ENCODE peak calls at places on chromosomes 12 and 14, in five cellular contexts. K is Peyer's patch, U is ovary, R is heart left ventricle, Z is A549. A is an unnamed sample.
A peak's percentile ranks its signal among the peaks of the same experiment; 100 is the strongest.

GRCh38 chr12:5383961-5384360 is 47.9 kb upstream of the NTF3 start:
- DNase-seq in K (no peak), U (no peak), Z (no peak), R (no peak), A (no peak)

GRCh38 chr14:30608533-30609006 is 13.5 kb upstream of the SCFD1 start:
- DNase-seq in Z (peak; percentile 29), K (no peak), R (no peak), U (no peak), A (no peak)

GRCh38 chr12:128091931-128092330 is 175.0 kb upstream of the TMEM132C start:
- DNase-seq in U (no peak), R (no peak), Z (no peak), K (no peak), A (no peak)

GRCh38 chr14:92755495-92755894 is 7.1 kb upstream of the LGMN start:
- DNase-seq in K (no peak), Z (no peak), U (no peak), R (no peak), A (peak; percentile 30)

GRCh38 chr12:56116267-56117081 is at the start of gene RPL41:
- DNase-seq in K (peak; percentile 96), U (peak; percentile 97), Z (peak; percentile 97), R (peak; percentile 95), A (peak; percentile 98)

GRCh38 chr12:98401427-98401826 is 114.0 kb upstream of the TMPO start:
- DNase-seq in K (no peak), R (no peak), U (no peak), Z (no peak), A (no peak)

GRCh38 chr14:68285421-68286179 is 466.0 kb downstream of the RAD51B start:
- DNase-seq in R (no peak), U (no peak), Z (no peak), K (peak; percentile 74), A (no peak)

GRCh38 chr12:29545102-29545467 is 47.6 kb upstream of the OVCH1 start:
- DNase-seq in K (no peak), U (no peak), R (no peak), Z (no peak), A (no peak)

GRCh38 chr12:59904874-59905521 is 309.2 kb downstream of the SLC16A7 start:
- DNase-seq in R (no peak), K (no peak), U (no peak), Z (no peak), A (no peak)

GRCh38 chr14:51121096-51121495 is 26.2 kb upstream of the TRIM9 start:
- DNase-seq in Z (no peak), R (no peak), U (no peak), K (no peak), A (no peak)

GRCh38 chr12:18643673-18644072 is 94.1 kb downstream of the PLCZ1 start:
- DNase-seq in U (peak; percentile 23), K (no peak), Z (no peak), R (no peak), A (no peak)

GRCh38 chr12:26831959-26832816 is 806 bp downstream of the ITPR2 start:
- DNase-seq in U (peak; percentile 70), K (peak; percentile 66), Z (peak; percentile 77), R (peak; percentile 65), A (peak; percentile 90)

GRCh38 chr14:101761881-101762529 is 496 bp downstream of the PPP2R5C start:
- DNase-seq in U (peak; percentile 58), R (peak; percentile 38), K (peak; percentile 73), Z (no peak), A (peak; percentile 42)

GRCh38 chr14:72443991-72444431 is 449.9 kb downstream of the DPF3 start:
- DNase-seq in Z (no peak), U (no peak), K (peak; percentile 54), R (no peak), A (no peak)

GRCh38 chr12:26523708-26524150 is 309.3 kb downstream of the ITPR2 start:
- DNase-seq in Z (no peak), U (peak; percentile 92), R (peak; percentile 86), K (peak; percentile 41), A (peak; percentile 3)

GRCh38 chr12:80187660-80188090 is 88.3 kb downstream of the OTOGL start:
- DNase-seq in Z (no peak), R (peak; percentile 83), U (no peak), K (no peak), A (no peak)

GRCh38 chr14:92135269-92135668 is 13.5 kb downstream of the CPSF2 start:
- DNase-seq in R (no peak), U (no peak), Z (peak; percentile 59), K (no peak), A (peak; percentile 37)

GRCh38 chr12:91023326-91024004 is 18.7 kb upstream of the EPYC start:
- DNase-seq in K (no peak), R (no peak), U (no peak), Z (no peak), A (no peak)

GRCh38 chr14:31391977-31392503 is 28.3 kb downstream of the HEATR5A start:
- DNase-seq in K (no peak), U (no peak), R (no peak), Z (no peak), A (no peak)

GRCh38 chr12:107325075-107325474 is 231.7 kb upstream of the CRY1 start:
- DNase-seq in Z (no peak), R (no peak), K (no peak), U (no peak), A (no peak)

GRCh38 chr12:109861689-109862314 is 18.5 kb downstream of the GLTP start:
- DNase-seq in U (no peak), K (no peak), R (no peak), Z (no peak), A (no peak)

GRCh38 chr12:104790296-104791125 is 167.6 kb downstream of the SLC41A2 start:
- DNase-seq in R (peak; percentile 28), U (peak; percentile 49), K (peak; percentile 30), Z (peak; percentile 45), A (peak; percentile 33)

DNA sequence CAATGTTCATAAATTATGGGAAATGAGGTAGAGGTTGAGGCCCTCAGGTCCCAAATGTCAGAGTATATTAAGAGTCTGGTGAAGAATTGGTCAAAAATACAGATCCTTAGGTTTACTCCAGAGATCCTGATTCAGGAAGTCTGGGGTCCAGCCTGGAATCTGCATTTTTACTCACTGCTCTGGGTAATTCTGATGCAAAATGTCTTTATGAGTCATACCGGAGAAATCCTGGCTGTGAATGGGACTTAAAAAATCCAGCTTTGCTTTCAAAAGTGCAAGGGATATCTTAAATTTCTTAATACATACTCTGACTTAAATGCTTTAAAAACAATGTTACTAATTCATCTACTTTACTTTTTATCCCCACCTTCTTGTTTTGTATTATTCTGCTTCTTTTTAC is 74.5 kb downstream of the FERMT2 start:
- DNase-seq in K (no peak), R (no peak), Z (no peak), U (no peak), A (no peak)
- TF ChIP-seq POLR2A in K (no peak), R (no peak), Z (no peak), U (no peak), A (no peak)

GRCh38 chr12:57896437-57897201 is 44.7 kb upstream of the ATP23 start:
- DNase-seq in K (peak; percentile 39), R (peak; percentile 86), U (peak; percentile 89), Z (peak; percentile 51), A (no peak)
- TF ChIP-seq POLR2A in K (peak; percentile 41), R (peak; percentile 74), U (peak; percentile 88), Z (no peak), A (no peak)

GRCh38 chr12:48812389-48812788 is 5.9 kb upstream of the CACNB3 start:
- DNase-seq in R (no peak), Z (no peak), K (no peak), U (no peak), A (no peak)

GRCh38 chr12:48816148-48816854 is 2.0 kb upstream of the CACNB3 start:
- DNase-seq in K (no peak), U (no peak), R (no peak), Z (no peak), A (no peak)

GRCh38 chr12:48813464-48814312 is 4.6 kb upstream of the CACNB3 start:
- DNase-seq in U (peak; percentile 69), R (no peak), Z (no peak), K (no peak), A (no peak)

GRCh38 chr12:48815281-48816110 is 2.8 kb upstream of the CACNB3 start:
- DNase-seq in R (peak; percentile 79), U (peak; percentile 85), K (peak; percentile 41), Z (peak; percentile 84), A (peak; percentile 60)

DNA sequence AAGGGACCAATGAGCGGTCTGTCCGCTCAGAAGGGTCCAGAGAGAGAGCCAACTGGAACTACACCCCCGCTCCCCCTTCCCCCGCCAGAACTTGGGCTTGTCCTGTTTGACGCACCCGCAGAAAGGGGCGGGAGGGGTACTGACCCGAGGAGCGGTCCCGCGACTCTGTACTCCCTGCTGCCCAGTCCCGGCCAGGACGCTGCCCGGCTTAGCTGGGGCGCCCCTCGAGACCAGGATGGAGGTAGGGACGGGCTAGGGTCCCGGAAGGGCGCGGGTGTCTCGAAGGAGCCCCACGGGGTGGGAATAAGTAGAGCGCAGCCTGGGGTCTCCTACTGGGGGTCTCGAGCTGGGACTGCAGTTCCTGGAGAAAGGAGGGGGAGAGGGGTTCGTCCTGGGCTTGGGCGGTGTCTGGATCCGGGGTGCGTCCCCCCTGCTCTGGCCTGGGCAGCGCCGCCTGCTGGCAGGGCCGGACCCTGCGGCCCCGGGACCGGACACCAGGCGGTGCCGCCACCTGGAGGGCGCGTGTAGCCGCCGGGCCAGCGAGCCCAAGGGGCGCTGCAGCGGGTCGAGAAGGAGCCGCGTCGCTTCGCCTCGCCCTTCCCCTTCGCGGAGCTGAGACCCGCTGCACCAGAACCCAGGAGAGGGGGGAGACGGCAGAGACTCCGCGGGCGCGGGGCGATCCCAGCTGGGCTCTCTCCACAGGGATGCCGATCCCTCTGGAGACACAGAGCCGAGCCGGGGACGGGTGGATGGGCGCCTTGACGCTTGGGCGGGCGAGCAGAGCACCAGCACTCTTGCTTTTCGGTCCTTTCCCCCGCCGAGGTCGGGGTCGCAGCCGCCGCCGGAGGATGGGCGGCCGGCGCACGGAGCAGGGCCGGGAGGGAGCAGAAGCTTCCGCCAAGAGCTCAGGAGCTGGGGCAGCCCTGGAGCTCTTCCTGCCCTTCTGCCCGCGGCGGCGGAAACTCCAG is 3.7 kb upstream of the CACNB3 start:
- DNase-seq in K (peak; percentile 89), Z (peak; percentile 82), R (peak; percentile 80), U (peak; percentile 91), A (peak; percentile 90)
- TF ChIP-seq POLR2A in K (peak; percentile 66), Z (peak; percentile 46), R (peak; percentile 54), U (peak; percentile 74), A (no peak)

GRCh38 chr12:47832263-47832933 is 12.7 kb upstream of the HDAC7 start:
- DNase-seq in K (peak; percentile 69), Z (no peak), U (no peak), R (no peak), A (no peak)

GRCh38 chr12:47825239-47825639 is 5.5 kb upstream of the HDAC7 start:
- DNase-seq in Z (peak; percentile 56), R (no peak), K (no peak), U (peak; percentile 82), A (no peak)

GRCh38 chr12:47829584-47829983 is 9.9 kb upstream of the HDAC7 start:
- DNase-seq in K (no peak), R (no peak), U (no peak), Z (no peak), A (no peak)

GRCh38 chr12:47828008-47828966 is 8.6 kb upstream of the HDAC7 start:
- DNase-seq in R (no peak), K (no peak), U (no peak), Z (no peak), A (no peak)

DNA sequence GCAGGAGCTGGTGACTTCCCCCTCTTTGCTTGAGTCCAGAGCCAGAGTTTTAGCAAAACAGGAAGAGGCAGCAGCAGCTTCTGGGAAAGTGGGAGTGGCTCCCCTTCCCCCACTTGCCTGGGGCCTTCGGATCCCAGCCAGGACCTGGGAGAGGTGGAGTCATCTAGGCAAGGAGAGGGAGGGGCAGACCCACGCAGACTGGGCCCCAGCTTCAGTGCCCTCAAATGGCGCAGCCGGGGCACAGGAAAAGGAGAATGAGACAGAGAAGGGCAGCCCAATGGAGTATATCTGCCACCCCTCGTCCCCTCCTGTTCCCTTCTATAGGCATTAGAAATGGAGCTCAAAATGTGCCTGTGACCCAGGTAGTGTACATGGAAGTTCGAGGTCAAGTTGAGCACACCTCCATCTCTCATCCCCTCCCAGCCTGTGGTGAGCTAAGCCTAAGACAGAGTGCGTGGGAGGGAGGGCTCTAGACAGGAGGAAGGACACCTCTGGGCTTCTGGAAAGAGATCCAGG is 9.3 kb upstream of the HDAC7 start:
- DNase-seq in K (no peak), R (peak; percentile 88), U (peak; percentile 94), Z (peak; percentile 60), A (peak; percentile 54)
- TF ChIP-seq POLR2A in K (no peak), R (no peak), U (no peak), Z (no peak), A (no peak)

A was measured in erythroblast.